ENCODE peak calls at places on chromosomes 7 and 10, in six cellular contexts. One of them, this sample, is unnamed. For H3K4me1, the result is how much of the 10 kb centered on the place peaks cover.

GRCh38 chr7:99036531-99037175 is 107.3 kb downstream of the SMURF1 start:
- DNase-seq in breast epithelium: no peak
- DNase-seq in tibial nerve: peak
- DNase-seq in IMR-90: peak
- DNase-seq in psoas muscle: peak
- DNase-seq in endodermal cell: peak
- DNase-seq in this sample: no peak

GRCh38 chr7:56083150-56083785 is 9.5 kb downstream of the PHKG1 start:
- DNase-seq in psoas muscle: peak
- DNase-seq in IMR-90: no peak
- DNase-seq in breast epithelium: no peak
- DNase-seq in endodermal cell: no peak
- DNase-seq in tibial nerve: no peak
- DNase-seq in this sample: no peak

GRCh38 chr7:22574756-22575517 is 74.9 kb upstream of the STEAP1B start:
- DNase-seq in breast epithelium: no peak
- DNase-seq in IMR-90: no peak
- DNase-seq in psoas muscle: no peak
- DNase-seq in endodermal cell: no peak
- DNase-seq in tibial nerve: no peak
- DNase-seq in this sample: no peak

GRCh38 chr10:123784636-123785035 is 107.0 kb downstream of the CPXM2 start:
- DNase-seq in psoas muscle: no peak
- DNase-seq in tibial nerve: no peak
- DNase-seq in IMR-90: no peak
- DNase-seq in breast epithelium: no peak
- DNase-seq in endodermal cell: no peak
- DNase-seq in this sample: no peak

GRCh38 chr10:119575998-119576397 is 20.8 kb downstream of the TIAL1 start:
- DNase-seq in IMR-90: no peak
- DNase-seq in breast epithelium: no peak
- DNase-seq in psoas muscle: no peak
- DNase-seq in endodermal cell: no peak
- DNase-seq in tibial nerve: no peak
- DNase-seq in this sample: no peak

GRCh38 chr7:27030393-27031001 is 65.3 kb downstream of the HOXA1 start:
- DNase-seq in endodermal cell: peak
- DNase-seq in breast epithelium: no peak
- DNase-seq in IMR-90: no peak
- DNase-seq in psoas muscle: no peak
- DNase-seq in tibial nerve: no peak
- DNase-seq in this sample: no peak

GRCh38 chr7:73891178-73891885 is 30.4 kb downstream of the TMEM270 start:
- DNase-seq in endodermal cell: no peak
- DNase-seq in IMR-90: peak
- DNase-seq in tibial nerve: no peak
- DNase-seq in psoas muscle: no peak
- DNase-seq in breast epithelium: no peak
- DNase-seq in this sample: no peak

GRCh38 chr7:90869335-90869734 is 273.2 kb downstream of the CDK14 start:
- DNase-seq in IMR-90: no peak
- DNase-seq in endodermal cell: no peak
- DNase-seq in psoas muscle: no peak
- DNase-seq in tibial nerve: no peak
- DNase-seq in breast epithelium: no peak
- DNase-seq in this sample: no peak

GRCh38 chr10:24642921-24643678 is 80.6 kb downstream of the ARHGAP21 start:
- DNase-seq in breast epithelium: no peak
- DNase-seq in endodermal cell: no peak
- DNase-seq in tibial nerve: peak
- DNase-seq in psoas muscle: no peak
- DNase-seq in IMR-90: peak
- DNase-seq in this sample: no peak

GRCh38 chr10:91409869-91410637 is at the start of gene HECTD2:
- DNase-seq in psoas muscle: peak
- DNase-seq in tibial nerve: peak
- DNase-seq in endodermal cell: peak
- DNase-seq in breast epithelium: peak
- DNase-seq in IMR-90: peak
- DNase-seq in this sample: no peak

GRCh38 chr10:116721048-116721897 is 21.1 kb downstream of the HSPA12A start:
- DNase-seq in breast epithelium: no peak
- DNase-seq in IMR-90: no peak
- DNase-seq in endodermal cell: no peak
- DNase-seq in psoas muscle: no peak
- DNase-seq in tibial nerve: no peak
- DNase-seq in this sample: no peak

GRCh38 chr10:116718058-116718457 is 24.3 kb downstream of the HSPA12A start:
- DNase-seq in psoas muscle: no peak
- DNase-seq in breast epithelium: no peak
- DNase-seq in endodermal cell: peak
- DNase-seq in tibial nerve: no peak
- DNase-seq in IMR-90: no peak
- DNase-seq in this sample: no peak

GRCh38 chr10:116720241-116721047 is 21.9 kb downstream of the HSPA12A start:
- DNase-seq in psoas muscle: no peak
- DNase-seq in endodermal cell: peak
- DNase-seq in breast epithelium: no peak
- DNase-seq in tibial nerve: no peak
- DNase-seq in IMR-90: no peak
- DNase-seq in this sample: no peak

GRCh38 chr10:116721991-116722392 is 20.4 kb downstream of the HSPA12A start:
- DNase-seq in breast epithelium: no peak
- DNase-seq in IMR-90: peak
- DNase-seq in tibial nerve: no peak
- DNase-seq in psoas muscle: no peak
- DNase-seq in endodermal cell: peak
- DNase-seq in this sample: no peak

DNA sequence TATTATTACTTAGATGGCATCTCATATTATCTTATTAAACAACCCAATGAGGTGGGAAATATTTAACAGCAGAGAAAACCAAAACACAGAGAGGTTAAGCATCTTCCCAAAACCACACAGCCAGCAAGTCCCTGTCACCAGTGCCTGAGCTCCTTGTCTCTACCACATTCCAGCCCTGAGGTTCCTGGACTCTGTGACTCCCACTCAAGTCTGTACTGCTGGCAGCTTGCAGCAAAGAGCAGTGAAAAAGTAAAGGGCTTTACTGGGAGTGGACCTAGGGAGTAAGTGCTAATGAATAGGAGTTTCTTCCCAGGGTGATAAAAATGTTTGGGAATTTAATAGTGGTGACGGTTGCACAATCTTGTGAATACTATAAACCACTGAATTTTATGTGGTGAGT is 22.7 kb downstream of the HSPA12A start:
- DNase-seq in psoas muscle: no peak
- DNase-seq in tibial nerve: no peak
- DNase-seq in breast epithelium: no peak
- DNase-seq in IMR-90: no peak
- DNase-seq in endodermal cell: peak
- DNase-seq in this sample: no peak
- H3K4me1 ChIP-seq in psoas muscle: under half
- H3K4me1 ChIP-seq in tibial nerve: half or more
- H3K4me1 ChIP-seq in breast epithelium: under half
- H3K4me1 ChIP-seq in IMR-90: under half
- H3K4me1 ChIP-seq in endodermal cell: under half
- H3K4me1 ChIP-seq in this sample: under half

DNA sequence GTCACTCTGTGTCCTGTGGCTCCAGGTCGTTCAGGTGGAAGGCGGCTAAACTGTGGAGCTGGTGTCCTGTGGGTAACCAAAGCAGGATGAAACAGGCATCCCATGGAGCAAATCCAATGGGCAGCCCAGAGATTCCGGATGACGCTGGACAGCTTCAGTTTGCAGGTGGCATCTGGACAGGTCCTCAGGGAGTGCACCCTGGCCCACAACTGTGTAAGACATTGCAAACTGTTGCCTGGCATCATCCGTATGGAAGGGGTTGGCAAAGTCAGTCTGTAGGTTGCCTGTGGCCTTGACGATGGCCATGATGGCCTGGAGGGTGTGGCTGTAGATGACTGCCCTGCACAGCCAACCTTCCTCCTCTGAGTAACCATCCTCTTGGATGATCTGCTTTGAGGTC is 35.5 kb downstream of the RPS24 start:
- DNase-seq in IMR-90: no peak
- DNase-seq in psoas muscle: no peak
- DNase-seq in endodermal cell: no peak
- DNase-seq in breast epithelium: no peak
- DNase-seq in tibial nerve: no peak
- DNase-seq in this sample: no peak
- TF ChIP-seq CTCF in IMR-90: no peak
- TF ChIP-seq CTCF in psoas muscle: no peak
- TF ChIP-seq CTCF in endodermal cell: no peak
- TF ChIP-seq CTCF in breast epithelium: no peak
- TF ChIP-seq CTCF in tibial nerve: no peak
- TF ChIP-seq CTCF in this sample: no peak

GRCh38 chr10:80187060-80187459 is 18.3 kb downstream of the ANXA11 start:
- DNase-seq in tibial nerve: no peak
- DNase-seq in breast epithelium: no peak
- DNase-seq in psoas muscle: no peak
- DNase-seq in IMR-90: no peak
- DNase-seq in endodermal cell: no peak
- DNase-seq in this sample: no peak

GRCh38 chr10:80185522-80186299 is 19.6 kb downstream of the ANXA11 start:
- DNase-seq in IMR-90: no peak
- DNase-seq in tibial nerve: no peak
- DNase-seq in endodermal cell: no peak
- DNase-seq in psoas muscle: no peak
- DNase-seq in breast epithelium: no peak
- DNase-seq in this sample: no peak

GRCh38 chr10:80186364-80187012 is 18.8 kb downstream of the ANXA11 start:
- DNase-seq in IMR-90: no peak
- DNase-seq in endodermal cell: no peak
- DNase-seq in tibial nerve: no peak
- DNase-seq in psoas muscle: peak
- DNase-seq in breast epithelium: no peak
- DNase-seq in this sample: no peak

GRCh38 chr10:80187465-80188409 is 17.6 kb downstream of the ANXA11 start:
- DNase-seq in endodermal cell: no peak
- DNase-seq in psoas muscle: peak
- DNase-seq in IMR-90: no peak
- DNase-seq in breast epithelium: no peak
- DNase-seq in tibial nerve: no peak
- DNase-seq in this sample: no peak

DNA sequence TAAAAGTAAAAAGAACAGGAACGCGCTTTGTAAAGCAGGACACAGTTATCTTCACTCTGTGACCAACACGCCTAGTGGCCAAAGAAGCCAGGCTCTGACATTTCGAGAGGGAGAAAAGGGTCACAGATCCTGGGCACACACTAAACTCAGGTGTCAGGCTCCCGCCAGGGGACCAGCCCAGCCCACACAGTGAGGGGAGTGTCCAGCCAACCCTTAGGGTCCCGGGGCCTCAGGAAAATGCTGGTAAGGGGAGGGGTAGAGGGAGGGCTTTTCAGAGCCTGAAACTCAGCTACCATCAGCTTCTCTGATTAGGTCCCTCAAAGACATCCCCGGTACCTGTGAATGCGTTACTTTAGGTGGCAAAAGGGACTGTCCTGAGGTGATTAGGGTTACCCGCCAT is 16.6 kb downstream of the ANXA11 start:
- DNase-seq in IMR-90: no peak
- DNase-seq in tibial nerve: no peak
- DNase-seq in psoas muscle: peak
- DNase-seq in endodermal cell: no peak
- DNase-seq in breast epithelium: no peak
- DNase-seq in this sample: no peak
- H3K4me1 ChIP-seq in IMR-90: under half
- H3K4me1 ChIP-seq in tibial nerve: under half
- H3K4me1 ChIP-seq in psoas muscle: half or more
- H3K4me1 ChIP-seq in endodermal cell: under half
- H3K4me1 ChIP-seq in breast epithelium: under half
- H3K4me1 ChIP-seq in this sample: half or more

GRCh38 chr7:44534501-44534900 is 6.6 kb downstream of the NPC1L1 start:
- DNase-seq in psoas muscle: no peak
- DNase-seq in IMR-90: no peak
- DNase-seq in tibial nerve: no peak
- DNase-seq in breast epithelium: no peak
- DNase-seq in endodermal cell: peak
- DNase-seq in this sample: no peak
- TF ChIP-seq CTCF in psoas muscle: peak
- TF ChIP-seq CTCF in IMR-90: peak
- TF ChIP-seq CTCF in tibial nerve: peak
- TF ChIP-seq CTCF in breast epithelium: peak
- TF ChIP-seq CTCF in endodermal cell: peak
- TF ChIP-seq CTCF in this sample: no peak

This sample was measured in vagina.